ENCODE peak calls at places on chromosomes 5 and 9, in ten cellular contexts. J is activated CD8-positive, alpha-beta memory T cell treated with anti-CD3 and anti-CD28 coated beads, Interleukin-2, amount 50 U/mL, for 4 hours; Y is CD4-positive, CD25-positive, alpha-beta regulatory T cell; M is activated CD8-positive, alpha-beta T cell treated with anti-CD3 and anti-CD28 coated beads, Interleukin-2, amount 10 ng/mL, durations not matched to agents 7 days and 5 days; D is kidney tubule cell; E is AG10803; I is ACHN; R is central memory CD4-positive, alpha-beta T cell; N is stomach; W is AML-193. S is an unnamed sample.

GRCh38 chr5:176716320-176716719 is 69.0 kb downstream of the TSPAN17 start:
- DNase-seq in D (peak; percentile 57), E (peak; percentile 73), J (no peak), R (no peak), N (no peak), W (no peak), I (peak; percentile 22), M (no peak), Y (no peak), S (no peak)

GRCh38 chr9:129558551-129559505 is 62.1 kb downstream of the C9orf50 start:
- DNase-seq in D (peak; percentile 66), J (no peak), N (peak; percentile 61), M (no peak), W (no peak), Y (no peak), E (no peak), R (no peak), I (no peak), S (no peak)

GRCh38 chr5:58294598-58295298 is 165.1 kb downstream of the PLK2 start:
- DNase-seq in M (no peak), W (no peak), E (peak; percentile 41), N (no peak), R (no peak), I (peak; percentile 19), D (peak; percentile 79), Y (no peak), J (no peak), S (no peak)

GRCh38 chr9:33620738-33621439 is 96.8 kb downstream of the ANKRD18B start:
- DNase-seq in D (peak; percentile 73), Y (no peak), E (peak; percentile 76), J (no peak), I (peak; percentile 29), M (no peak), W (no peak), R (no peak), N (no peak), S (peak; percentile 24)

GRCh38 chr9:133702798-133703570 is 35.2 kb downstream of the SARDH start:
- DNase-seq in W (no peak), Y (no peak), I (no peak), E (no peak), R (no peak), J (peak; percentile 43), M (no peak), N (no peak), D (no peak), S (no peak)

GRCh38 chr5:33105521-33105941 is 335.2 kb upstream of the TARS1 start:
- DNase-seq in R (no peak), M (no peak), D (peak; percentile 53), J (no peak), I (no peak), W (no peak), Y (no peak), N (no peak), E (peak; percentile 93), S (no peak)

GRCh38 chr5:132280371-132281240 is 13.6 kb upstream of the SLC22A4 start:
- DNase-seq in I (no peak), R (no peak), Y (no peak), E (no peak), J (no peak), W (no peak), D (no peak), M (no peak), N (no peak), S (peak; percentile 17)

GRCh38 chr9:20865357-20865756 is 166.1 kb downstream of the HACD4 start:
- DNase-seq in W (peak; percentile 11), R (no peak), D (peak; percentile 32), E (no peak), Y (no peak), I (no peak), M (no peak), N (no peak), J (no peak), S (no peak)